ENCODE peak calls at places on chromosomes 12 and 14, in seven cellular contexts. One of them, this sample, is unnamed.

GRCh38 chr14:26938054-26938453 is 340.2 kb upstream of the NOVA1 start:
- DNase-seq in AG08395: no peak
- DNase-seq in COLO829: no peak
- DNase-seq in anterior cingulate cortex: no peak
- DNase-seq in activated effector memory CD4-positive, alpha-beta T cell treated with anti-CD3 and anti-CD28 coated beads, Interleukin-2, amount 50 U/mL, for 16 hours: no peak
- DNase-seq in tibial nerve: no peak
- DNase-seq in non-pigmented ciliary epithelial cell: no peak
- DNase-seq in this sample: no peak

GRCh38 chr12:123991402-123991951 is 18.5 kb downstream of the ZNF664 start:
- DNase-seq in anterior cingulate cortex: no peak
- DNase-seq in non-pigmented ciliary epithelial cell: no peak
- DNase-seq in COLO829: no peak
- DNase-seq in AG08395: no peak
- DNase-seq in activated effector memory CD4-positive, alpha-beta T cell treated with anti-CD3 and anti-CD28 coated beads, Interleukin-2, amount 50 U/mL, for 16 hours: no peak
- DNase-seq in tibial nerve: no peak
- DNase-seq in this sample: no peak

GRCh38 chr12:16606117-16606200 is at the start of gene LMO3:
- DNase-seq in COLO829: no peak
- DNase-seq in activated effector memory CD4-positive, alpha-beta T cell treated with anti-CD3 and anti-CD28 coated beads, Interleukin-2, amount 50 U/mL, for 16 hours: no peak
- DNase-seq in anterior cingulate cortex: no peak
- DNase-seq in tibial nerve: no peak
- DNase-seq in AG08395: no peak
- DNase-seq in non-pigmented ciliary epithelial cell: no peak
- DNase-seq in this sample: no peak

GRCh38 chr14:103124501-103125001 is 1.3 kb downstream of the TNFAIP2 start:
- DNase-seq in COLO829: no peak
- DNase-seq in AG08395: no peak
- DNase-seq in activated effector memory CD4-positive, alpha-beta T cell treated with anti-CD3 and anti-CD28 coated beads, Interleukin-2, amount 50 U/mL, for 16 hours: no peak
- DNase-seq in anterior cingulate cortex: no peak
- DNase-seq in tibial nerve: no peak
- DNase-seq in non-pigmented ciliary epithelial cell: no peak
- DNase-seq in this sample: no peak

GRCh38 chr12:114920828-114921579 is 237.0 kb upstream of the TBX3 start:
- DNase-seq in AG08395: peak
- DNase-seq in anterior cingulate cortex: no peak
- DNase-seq in COLO829: no peak
- DNase-seq in tibial nerve: no peak
- DNase-seq in activated effector memory CD4-positive, alpha-beta T cell treated with anti-CD3 and anti-CD28 coated beads, Interleukin-2, amount 50 U/mL, for 16 hours: no peak
- DNase-seq in non-pigmented ciliary epithelial cell: no peak
- DNase-seq in this sample: no peak

GRCh38 chr14:68952544-68953535 is 26.3 kb downstream of the ACTN1 start:
- DNase-seq in AG08395: peak
- DNase-seq in activated effector memory CD4-positive, alpha-beta T cell treated with anti-CD3 and anti-CD28 coated beads, Interleukin-2, amount 50 U/mL, for 16 hours: no peak
- DNase-seq in tibial nerve: no peak
- DNase-seq in COLO829: no peak
- DNase-seq in non-pigmented ciliary epithelial cell: no peak
- DNase-seq in anterior cingulate cortex: no peak
- DNase-seq in this sample: no peak

GRCh38 chr14:101226265-101226602 is 322.7 kb upstream of the RTL1 start:
- DNase-seq in non-pigmented ciliary epithelial cell: no peak
- DNase-seq in COLO829: no peak
- DNase-seq in AG08395: no peak
- DNase-seq in activated effector memory CD4-positive, alpha-beta T cell treated with anti-CD3 and anti-CD28 coated beads, Interleukin-2, amount 50 U/mL, for 16 hours: no peak
- DNase-seq in tibial nerve: no peak
- DNase-seq in anterior cingulate cortex: no peak
- DNase-seq in this sample: no peak

GRCh38 chr12:123767613-123768012 is 5.5 kb downstream of the DNAH10 start:
- DNase-seq in non-pigmented ciliary epithelial cell: no peak
- DNase-seq in COLO829: no peak
- DNase-seq in activated effector memory CD4-positive, alpha-beta T cell treated with anti-CD3 and anti-CD28 coated beads, Interleukin-2, amount 50 U/mL, for 16 hours: no peak
- DNase-seq in anterior cingulate cortex: no peak
- DNase-seq in AG08395: no peak
- DNase-seq in tibial nerve: no peak
- DNase-seq in this sample: no peak

GRCh38 chr12:52860102-52860838 is 11.5 kb upstream of the KRT78 start:
- DNase-seq in AG08395: peak
- DNase-seq in COLO829: no peak
- DNase-seq in non-pigmented ciliary epithelial cell: no peak
- DNase-seq in activated effector memory CD4-positive, alpha-beta T cell treated with anti-CD3 and anti-CD28 coated beads, Interleukin-2, amount 50 U/mL, for 16 hours: no peak
- DNase-seq in anterior cingulate cortex: no peak
- DNase-seq in tibial nerve: no peak
- DNase-seq in this sample: no peak

GRCh38 chr14:26601856-26602255 is 4.0 kb upstream of the NOVA1 start:
- DNase-seq in activated effector memory CD4-positive, alpha-beta T cell treated with anti-CD3 and anti-CD28 coated beads, Interleukin-2, amount 50 U/mL, for 16 hours: no peak
- DNase-seq in tibial nerve: no peak
- DNase-seq in AG08395: no peak
- DNase-seq in COLO829: no peak
- DNase-seq in anterior cingulate cortex: no peak
- DNase-seq in non-pigmented ciliary epithelial cell: no peak
- DNase-seq in this sample: no peak

GRCh38 chr14:94599656-94600004 is 12.6 kb upstream of the SERPINA3 start:
- DNase-seq in non-pigmented ciliary epithelial cell: no peak
- DNase-seq in activated effector memory CD4-positive, alpha-beta T cell treated with anti-CD3 and anti-CD28 coated beads, Interleukin-2, amount 50 U/mL, for 16 hours: no peak
- DNase-seq in tibial nerve: no peak
- DNase-seq in COLO829: peak
- DNase-seq in AG08395: no peak
- DNase-seq in anterior cingulate cortex: no peak
- DNase-seq in this sample: no peak

GRCh38 chr12:46300906-46301305 is 32.1 kb upstream of the SLC38A1 start:
- DNase-seq in anterior cingulate cortex: no peak
- DNase-seq in AG08395: no peak
- DNase-seq in non-pigmented ciliary epithelial cell: no peak
- DNase-seq in tibial nerve: peak
- DNase-seq in COLO829: no peak
- DNase-seq in activated effector memory CD4-positive, alpha-beta T cell treated with anti-CD3 and anti-CD28 coated beads, Interleukin-2, amount 50 U/mL, for 16 hours: no peak
- DNase-seq in this sample: no peak

GRCh38 chr12:28988384-28988704 is 160.7 kb upstream of the FAR2 start:
- DNase-seq in tibial nerve: no peak
- DNase-seq in COLO829: no peak
- DNase-seq in activated effector memory CD4-positive, alpha-beta T cell treated with anti-CD3 and anti-CD28 coated beads, Interleukin-2, amount 50 U/mL, for 16 hours: no peak
- DNase-seq in AG08395: no peak
- DNase-seq in non-pigmented ciliary epithelial cell: no peak
- DNase-seq in anterior cingulate cortex: no peak
- DNase-seq in this sample: no peak

GRCh38 chr12:132243596-132244289 is 85.6 kb downstream of the GALNT9 start:
- DNase-seq in non-pigmented ciliary epithelial cell: no peak
- DNase-seq in anterior cingulate cortex: no peak
- DNase-seq in activated effector memory CD4-positive, alpha-beta T cell treated with anti-CD3 and anti-CD28 coated beads, Interleukin-2, amount 50 U/mL, for 16 hours: no peak
- DNase-seq in COLO829: no peak
- DNase-seq in tibial nerve: no peak
- DNase-seq in AG08395: no peak
- DNase-seq in this sample: no peak

GRCh38 chr12:3032161-3032560 is 45.0 kb upstream of the TSPAN9 start:
- DNase-seq in COLO829: no peak
- DNase-seq in AG08395: no peak
- DNase-seq in activated effector memory CD4-positive, alpha-beta T cell treated with anti-CD3 and anti-CD28 coated beads, Interleukin-2, amount 50 U/mL, for 16 hours: no peak
- DNase-seq in tibial nerve: no peak
- DNase-seq in anterior cingulate cortex: no peak
- DNase-seq in non-pigmented ciliary epithelial cell: no peak
- DNase-seq in this sample: no peak

GRCh38 chr12:14264777-14265176 is 100.7 kb upstream of the ATF7IP start:
- DNase-seq in AG08395: no peak
- DNase-seq in COLO829: no peak
- DNase-seq in non-pigmented ciliary epithelial cell: no peak
- DNase-seq in activated effector memory CD4-positive, alpha-beta T cell treated with anti-CD3 and anti-CD28 coated beads, Interleukin-2, amount 50 U/mL, for 16 hours: no peak
- DNase-seq in anterior cingulate cortex: no peak
- DNase-seq in tibial nerve: no peak
- DNase-seq in this sample: no peak

GRCh38 chr14:105087963-105088811 is 23.0 kb upstream of the GPR132 start:
- DNase-seq in AG08395: peak
- DNase-seq in anterior cingulate cortex: no peak
- DNase-seq in COLO829: no peak
- DNase-seq in activated effector memory CD4-positive, alpha-beta T cell treated with anti-CD3 and anti-CD28 coated beads, Interleukin-2, amount 50 U/mL, for 16 hours: no peak
- DNase-seq in tibial nerve: no peak
- DNase-seq in non-pigmented ciliary epithelial cell: no peak
- DNase-seq in this sample: no peak

GRCh38 chr14:34498684-34499412 is 36.8 kb upstream of the SPTSSA start:
- DNase-seq in activated effector memory CD4-positive, alpha-beta T cell treated with anti-CD3 and anti-CD28 coated beads, Interleukin-2, amount 50 U/mL, for 16 hours: no peak
- DNase-seq in non-pigmented ciliary epithelial cell: no peak
- DNase-seq in AG08395: no peak
- DNase-seq in COLO829: peak
- DNase-seq in anterior cingulate cortex: no peak
- DNase-seq in tibial nerve: no peak
- DNase-seq in this sample: no peak

GRCh38 chr12:117679776-117680175 is 289.0 kb downstream of the KSR2 start:
- DNase-seq in activated effector memory CD4-positive, alpha-beta T cell treated with anti-CD3 and anti-CD28 coated beads, Interleukin-2, amount 50 U/mL, for 16 hours: no peak
- DNase-seq in non-pigmented ciliary epithelial cell: no peak
- DNase-seq in tibial nerve: no peak
- DNase-seq in anterior cingulate cortex: no peak
- DNase-seq in COLO829: no peak
- DNase-seq in AG08395: no peak
- DNase-seq in this sample: no peak

GRCh38 chr14:80215756-80216581 is 4.7 kb upstream of the DIO2 start:
- DNase-seq in AG08395: peak
- DNase-seq in activated effector memory CD4-positive, alpha-beta T cell treated with anti-CD3 and anti-CD28 coated beads, Interleukin-2, amount 50 U/mL, for 16 hours: no peak
- DNase-seq in anterior cingulate cortex: no peak
- DNase-seq in non-pigmented ciliary epithelial cell: no peak
- DNase-seq in COLO829: no peak
- DNase-seq in tibial nerve: peak
- DNase-seq in this sample: no peak

GRCh38 chr12:43292699-43293098 is 259.3 kb downstream of the ADAMTS20 start:
- DNase-seq in COLO829: peak
- DNase-seq in activated effector memory CD4-positive, alpha-beta T cell treated with anti-CD3 and anti-CD28 coated beads, Interleukin-2, amount 50 U/mL, for 16 hours: no peak
- DNase-seq in AG08395: peak
- DNase-seq in anterior cingulate cortex: no peak
- DNase-seq in non-pigmented ciliary epithelial cell: no peak
- DNase-seq in tibial nerve: no peak
- DNase-seq in this sample: no peak

GRCh38 chr12:89098390-89099102 is 253.8 kb downstream of the DUSP6 start:
- DNase-seq in anterior cingulate cortex: no peak
- DNase-seq in non-pigmented ciliary epithelial cell: no peak
- DNase-seq in AG08395: no peak
- DNase-seq in activated effector memory CD4-positive, alpha-beta T cell treated with anti-CD3 and anti-CD28 coated beads, Interleukin-2, amount 50 U/mL, for 16 hours: no peak
- DNase-seq in COLO829: no peak
- DNase-seq in tibial nerve: no peak
- DNase-seq in this sample: no peak

GRCh38 chr12:57474862-57475261 is 4.8 kb downstream of the ARHGAP9 start:
- DNase-seq in non-pigmented ciliary epithelial cell: no peak
- DNase-seq in anterior cingulate cortex: no peak
- DNase-seq in tibial nerve: no peak
- DNase-seq in AG08395: no peak
- DNase-seq in activated effector memory CD4-positive, alpha-beta T cell treated with anti-CD3 and anti-CD28 coated beads, Interleukin-2, amount 50 U/mL, for 16 hours: no peak
- DNase-seq in COLO829: no peak
- DNase-seq in this sample: no peak

GRCh38 chr14:96662116-96662901 is 134.9 kb upstream of the VRK1 start:
- DNase-seq in AG08395: no peak
- DNase-seq in anterior cingulate cortex: no peak
- DNase-seq in COLO829: no peak
- DNase-seq in activated effector memory CD4-positive, alpha-beta T cell treated with anti-CD3 and anti-CD28 coated beads, Interleukin-2, amount 50 U/mL, for 16 hours: no peak
- DNase-seq in non-pigmented ciliary epithelial cell: no peak
- DNase-seq in tibial nerve: no peak
- DNase-seq in this sample: no peak

GRCh38 chr14:51087024-51087423 is 7.9 kb downstream of the TRIM9 start:
- DNase-seq in COLO829: no peak
- DNase-seq in activated effector memory CD4-positive, alpha-beta T cell treated with anti-CD3 and anti-CD28 coated beads, Interleukin-2, amount 50 U/mL, for 16 hours: no peak
- DNase-seq in AG08395: no peak
- DNase-seq in non-pigmented ciliary epithelial cell: no peak
- DNase-seq in tibial nerve: no peak
- DNase-seq in anterior cingulate cortex: no peak
- DNase-seq in this sample: peak

GRCh38 chr14:75726326-75726725 is 65.3 kb downstream of the TTLL5 start:
- DNase-seq in tibial nerve: no peak
- DNase-seq in AG08395: no peak
- DNase-seq in non-pigmented ciliary epithelial cell: no peak
- DNase-seq in anterior cingulate cortex: no peak
- DNase-seq in activated effector memory CD4-positive, alpha-beta T cell treated with anti-CD3 and anti-CD28 coated beads, Interleukin-2, amount 50 U/mL, for 16 hours: no peak
- DNase-seq in COLO829: no peak
- DNase-seq in this sample: no peak

GRCh38 chr12:121673013-121673441 is 3.6 kb upstream of the MORN3 start:
- DNase-seq in COLO829: no peak
- DNase-seq in tibial nerve: no peak
- DNase-seq in activated effector memory CD4-positive, alpha-beta T cell treated with anti-CD3 and anti-CD28 coated beads, Interleukin-2, amount 50 U/mL, for 16 hours: no peak
- DNase-seq in non-pigmented ciliary epithelial cell: no peak
- DNase-seq in AG08395: peak
- DNase-seq in anterior cingulate cortex: no peak
- DNase-seq in this sample: no peak

GRCh38 chr14:59116984-59117415 is 71.5 kb upstream of the DAAM1 start:
- DNase-seq in activated effector memory CD4-positive, alpha-beta T cell treated with anti-CD3 and anti-CD28 coated beads, Interleukin-2, amount 50 U/mL, for 16 hours: no peak
- DNase-seq in COLO829: peak
- DNase-seq in anterior cingulate cortex: no peak
- DNase-seq in tibial nerve: no peak
- DNase-seq in AG08395: no peak
- DNase-seq in non-pigmented ciliary epithelial cell: no peak
- DNase-seq in this sample: no peak

This sample was measured in omental fat pad.